ENCODE peak calls at places on chromosomes 7 and 10, in five cellular contexts. One of them, this sample, is unnamed.

GRCh38 chr10:79386637-79387465 is 39.6 kb downstream of the PPIF start:
- DNase-seq in activated T-helper 1 cell treated with anti-CD3 and anti-CD28 coated beads, Interleukin-2, amount 50 U/mL, for 16 hours: no peak
- DNase-seq in HT1080: no peak
- DNase-seq in RCC 7860: no peak
- DNase-seq in ELR: no peak
- DNase-seq in this sample: no peak

GRCh38 chr10:101716891-101717659 is 22.1 kb upstream of the FBXW4 start:
- DNase-seq in activated T-helper 1 cell treated with anti-CD3 and anti-CD28 coated beads, Interleukin-2, amount 50 U/mL, for 16 hours: no peak
- DNase-seq in RCC 7860: no peak
- DNase-seq in ELR: no peak
- DNase-seq in HT1080: peak; percentile 8
- DNase-seq in this sample: no peak

GRCh38 chr7:137919987-137920386 is 73.2 kb upstream of the DGKI start:
- DNase-seq in HT1080: no peak
- DNase-seq in activated T-helper 1 cell treated with anti-CD3 and anti-CD28 coated beads, Interleukin-2, amount 50 U/mL, for 16 hours: no peak
- DNase-seq in ELR: no peak
- DNase-seq in RCC 7860: peak; percentile 29
- DNase-seq in this sample: no peak

GRCh38 chr10:12279281-12279680 is 70.1 kb upstream of the CAMK1D start:
- DNase-seq in HT1080: no peak
- DNase-seq in ELR: no peak
- DNase-seq in RCC 7860: no peak
- DNase-seq in activated T-helper 1 cell treated with anti-CD3 and anti-CD28 coated beads, Interleukin-2, amount 50 U/mL, for 16 hours: no peak
- DNase-seq in this sample: peak; percentile 62

GRCh38 chr7:138000081-138000701 is 1.7 kb downstream of the CREB3L2 start:
- DNase-seq in HT1080: peak; percentile 90
- DNase-seq in ELR: peak; percentile 92
- DNase-seq in activated T-helper 1 cell treated with anti-CD3 and anti-CD28 coated beads, Interleukin-2, amount 50 U/mL, for 16 hours: no peak
- DNase-seq in RCC 7860: peak; percentile 66
- DNase-seq in this sample: peak; percentile 68

GRCh38 chr7:2000801-2001321 is 231.9 kb downstream of the MAD1L1 start:
- DNase-seq in ELR: no peak
- DNase-seq in HT1080: no peak
- DNase-seq in RCC 7860: no peak
- DNase-seq in activated T-helper 1 cell treated with anti-CD3 and anti-CD28 coated beads, Interleukin-2, amount 50 U/mL, for 16 hours: no peak
- DNase-seq in this sample: no peak

GRCh38 chr7:26346611-26347200 is 55.0 kb downstream of the SNX10 start:
- DNase-seq in activated T-helper 1 cell treated with anti-CD3 and anti-CD28 coated beads, Interleukin-2, amount 50 U/mL, for 16 hours: no peak
- DNase-seq in HT1080: peak; percentile 80
- DNase-seq in ELR: peak; percentile 59
- DNase-seq in RCC 7860: peak; percentile 79
- DNase-seq in this sample: peak; percentile 80

GRCh38 chr10:30039988-30040387 is 19.4 kb downstream of the JCAD start:
- DNase-seq in HT1080: no peak
- DNase-seq in RCC 7860: no peak
- DNase-seq in activated T-helper 1 cell treated with anti-CD3 and anti-CD28 coated beads, Interleukin-2, amount 50 U/mL, for 16 hours: no peak
- DNase-seq in ELR: no peak
- DNase-seq in this sample: no peak

GRCh38 chr7:126574838-126575250 is 677.9 kb downstream of the GRM8 start:
- DNase-seq in ELR: peak; percentile 88
- DNase-seq in HT1080: peak; percentile 84
- DNase-seq in RCC 7860: peak; percentile 93
- DNase-seq in activated T-helper 1 cell treated with anti-CD3 and anti-CD28 coated beads, Interleukin-2, amount 50 U/mL, for 16 hours: no peak
- DNase-seq in this sample: peak; percentile 79

GRCh38 chr10:48251152-48251524 is 23.4 kb downstream of the FRMPD2 start:
- DNase-seq in HT1080: no peak
- DNase-seq in ELR: no peak
- DNase-seq in RCC 7860: no peak
- DNase-seq in activated T-helper 1 cell treated with anti-CD3 and anti-CD28 coated beads, Interleukin-2, amount 50 U/mL, for 16 hours: no peak
- DNase-seq in this sample: peak; percentile 65

GRCh38 chr7:158494643-158495042 is 93.0 kb downstream of the PTPRN2 start:
- DNase-seq in HT1080: no peak
- DNase-seq in RCC 7860: no peak
- DNase-seq in ELR: no peak
- DNase-seq in activated T-helper 1 cell treated with anti-CD3 and anti-CD28 coated beads, Interleukin-2, amount 50 U/mL, for 16 hours: no peak
- DNase-seq in this sample: no peak

GRCh38 chr10:44809652-44810051 is 101.5 kb upstream of the TMEM72 start:
- DNase-seq in activated T-helper 1 cell treated with anti-CD3 and anti-CD28 coated beads, Interleukin-2, amount 50 U/mL, for 16 hours: no peak
- DNase-seq in ELR: peak; percentile 53
- DNase-seq in HT1080: no peak
- DNase-seq in RCC 7860: no peak
- DNase-seq in this sample: peak; percentile 23

GRCh38 chr10:44437837-44438752 is 53.2 kb upstream of the CXCL12 start:
- DNase-seq in HT1080: no peak
- DNase-seq in activated T-helper 1 cell treated with anti-CD3 and anti-CD28 coated beads, Interleukin-2, amount 50 U/mL, for 16 hours: no peak
- DNase-seq in RCC 7860: no peak
- DNase-seq in ELR: peak; percentile 11
- DNase-seq in this sample: no peak

GRCh38 chr7:23383225-23383624 is 84.1 kb downstream of the MALSU1 start:
- DNase-seq in ELR: peak; percentile 76
- DNase-seq in RCC 7860: no peak
- DNase-seq in HT1080: peak; percentile 31
- DNase-seq in activated T-helper 1 cell treated with anti-CD3 and anti-CD28 coated beads, Interleukin-2, amount 50 U/mL, for 16 hours: no peak
- DNase-seq in this sample: no peak

GRCh38 chr7:16889851-16890443 is 8.2 kb upstream of the AGR3 start:
- DNase-seq in RCC 7860: no peak
- DNase-seq in HT1080: peak; percentile 36
- DNase-seq in ELR: peak; percentile 42
- DNase-seq in activated T-helper 1 cell treated with anti-CD3 and anti-CD28 coated beads, Interleukin-2, amount 50 U/mL, for 16 hours: no peak
- DNase-seq in this sample: no peak

GRCh38 chr10:64159910-64160872 is 639.0 kb downstream of the REEP3 start:
- DNase-seq in activated T-helper 1 cell treated with anti-CD3 and anti-CD28 coated beads, Interleukin-2, amount 50 U/mL, for 16 hours: no peak
- DNase-seq in RCC 7860: no peak
- DNase-seq in ELR: no peak
- DNase-seq in HT1080: no peak
- DNase-seq in this sample: no peak

GRCh38 chr10:103876155-103876554 is 20.8 kb upstream of the SH3PXD2A start:
- DNase-seq in activated T-helper 1 cell treated with anti-CD3 and anti-CD28 coated beads, Interleukin-2, amount 50 U/mL, for 16 hours: no peak
- DNase-seq in ELR: no peak
- DNase-seq in HT1080: no peak
- DNase-seq in RCC 7860: no peak
- DNase-seq in this sample: no peak

GRCh38 chr7:37901236-37901827 is 15.3 kb downstream of the SFRP4 start:
- DNase-seq in ELR: peak; percentile 22
- DNase-seq in activated T-helper 1 cell treated with anti-CD3 and anti-CD28 coated beads, Interleukin-2, amount 50 U/mL, for 16 hours: no peak
- DNase-seq in RCC 7860: peak; percentile 52
- DNase-seq in HT1080: peak; percentile 53
- DNase-seq in this sample: peak; percentile 53

GRCh38 chr7:137005873-137006272 is 137.4 kb downstream of the CHRM2 start:
- DNase-seq in activated T-helper 1 cell treated with anti-CD3 and anti-CD28 coated beads, Interleukin-2, amount 50 U/mL, for 16 hours: no peak
- DNase-seq in ELR: no peak
- DNase-seq in RCC 7860: no peak
- DNase-seq in HT1080: no peak
- DNase-seq in this sample: no peak

This sample was measured in MCF 10A.